ENCODE peak calls at places on chromosomes 3 and 15, in eight cellular contexts. P is left ventricle myocardium superior; M is activated T-cell treated with anti-CD3 and anti-CD28 coated beads, Interleukin-2, amount 50 U/mL, for 72 hours; R is left cardiac atrium; E is naive thymus-derived CD4-positive, alpha-beta T cell; X is heart right ventricle; O is RWPE2; J is natural killer cell. A is an unnamed sample.

GRCh38 chr3:138114431-138114918 is 933 bp downstream of the DZIP1L start:
- ATAC-seq in M (no peak), R (peak), O (peak), X (peak), P (peak), E (no peak), J (no peak), A (no peak)

GRCh38 chr3:106809633-106810460 is 567.4 kb upstream of the CCDC54 start:
- ATAC-seq in M (no peak), P (peak), R (no peak), O (no peak), X (no peak), E (no peak), J (no peak), A (no peak)

GRCh38 chr3:119497824-119498187 is 541 bp upstream of the TIMMDC1 start:
- ATAC-seq in J (no peak), M (no peak), E (no peak), P (peak), X (peak), O (peak), R (peak), A (peak)

GRCh38 chr3:61173685-61174084 is 77.6 kb downstream of the FHIT start:
- ATAC-seq in X (no peak), R (no peak), E (no peak), O (no peak), P (peak), J (no peak), M (no peak), A (no peak)

GRCh38 chr3:183662099-183662498 is 26.7 kb downstream of the KLHL24 start:
- ATAC-seq in E (no peak), M (no peak), X (no peak), J (no peak), P (no peak), R (no peak), O (no peak), A (no peak)

GRCh38 chr15:45225506-45226273 is 26.3 kb upstream of the SLC28A2 start:
- ATAC-seq in J (no peak), E (no peak), X (no peak), O (no peak), P (no peak), R (no peak), M (no peak), A (no peak)

GRCh38 chr3:77319711-77320110 is 279.8 kb downstream of the ROBO2 start:
- ATAC-seq in M (no peak), E (no peak), O (no peak), R (no peak), X (no peak), J (no peak), P (no peak), A (no peak)

GRCh38 chr15:36798789-36799188 is 219.4 kb downstream of the CDIN1 start:
- ATAC-seq in O (no peak), J (no peak), E (no peak), M (no peak), R (no peak), P (no peak), X (no peak), A (no peak)

GRCh38 chr15:64044315-64045105 is 1.8 kb downstream of the DAPK2 start:
- ATAC-seq in X (peak), R (peak), J (no peak), E (no peak), O (no peak), P (peak), M (no peak), A (no peak)

GRCh38 chr3:22506871-22507270 is 696.3 kb upstream of the UBE2E2 start:
- ATAC-seq in X (no peak), O (no peak), J (no peak), P (no peak), R (no peak), M (no peak), E (no peak), A (no peak)

GRCh38 chr3:42149537-42150426 is 58.6 kb downstream of the TRAK1 start:
- ATAC-seq in M (no peak), J (no peak), O (peak), E (no peak), P (no peak), X (no peak), R (no peak), A (peak)

GRCh38 chr3:194098036-194098871 is 37.7 kb upstream of the HES1 start:
- ATAC-seq in O (no peak), J (no peak), P (peak), M (no peak), X (peak), R (peak), E (no peak), A (peak)

GRCh38 chr15:73265536-73266153 is 103.1 kb downstream of the HCN4 start:
- ATAC-seq in J (peak), M (peak), E (peak), O (peak), P (no peak), R (no peak), X (no peak), A (peak)

GRCh38 chr3:59266551-59266950 is 216.7 kb upstream of the CFAP20DC start:
- ATAC-seq in P (no peak), O (peak), M (peak), X (no peak), J (no peak), R (no peak), E (no peak), A (no peak)

GRCh38 chr15:51758645-51759044 is 7.2 kb downstream of the TMOD2 start:
- ATAC-seq in M (no peak), O (peak), R (peak), X (peak), E (no peak), P (peak), J (no peak), A (no peak)

GRCh38 chr3:133515127-133515526 is 58.4 kb upstream of the CDV3 start:
- ATAC-seq in O (no peak), J (peak), X (no peak), R (no peak), M (peak), P (no peak), E (no peak), A (no peak)

GRCh38 chr3:49873623-49874022 is 3.9 kb upstream of the CAMKV start:
- ATAC-seq in J (no peak), M (no peak), E (no peak), X (no peak), P (no peak), R (no peak), O (no peak), A (no peak)

GRCh38 chr15:57548835-57549234 is 42.9 kb upstream of the MYZAP start:
- ATAC-seq in E (no peak), O (no peak), J (no peak), M (no peak), R (no peak), X (no peak), P (no peak), A (no peak)

GRCh38 chr15:38843736-38844590 is 279.3 kb upstream of the RASGRP1 start:
- ATAC-seq in R (no peak), P (no peak), O (peak), E (no peak), M (no peak), X (no peak), J (no peak), A (no peak)

GRCh38 chr3:32120480-32120879 is 14.1 kb downstream of the GPD1L start:
- ATAC-seq in O (no peak), R (no peak), M (no peak), X (no peak), P (peak), J (no peak), E (peak), A (no peak)

GRCh38 chr3:11482024-11482423 is 161.7 kb downstream of the VGLL4 start:
- ATAC-seq in X (peak), P (peak), M (no peak), E (no peak), J (no peak), O (no peak), R (peak), A (no peak)

GRCh38 chr3:107680698-107681097 is 157.9 kb downstream of the BBX start:
- ATAC-seq in R (no peak), E (no peak), J (no peak), P (no peak), X (no peak), O (no peak), M (no peak), A (no peak)

GRCh38 chr3:57029924-57030323 is 30.5 kb upstream of the SPATA12 start:
- ATAC-seq in R (no peak), X (no peak), O (no peak), E (no peak), J (no peak), P (no peak), M (no peak), A (no peak)

GRCh38 chr3:184320099-184320445 is 5.7 kb downstream of the EIF4G1 start:
- ATAC-seq in E (peak), J (no peak), O (peak), X (peak), R (peak), P (peak), M (peak), A (peak)

GRCh38 chr3:8938021-8938420 is 25.3 kb downstream of the RAD18 start:
- ATAC-seq in E (no peak), R (no peak), P (no peak), O (peak), X (no peak), M (no peak), J (no peak), A (no peak)

GRCh38 chr3:10395671-10396070 is 74.8 kb upstream of the SEC13 start:
- ATAC-seq in J (no peak), R (no peak), O (no peak), P (no peak), X (no peak), E (peak), M (peak), A (no peak)

GRCh38 chr3:112136959-112137693 is 4.1 kb upstream of the GCSAM start:
- ATAC-seq in R (peak), E (no peak), P (peak), M (no peak), X (no peak), O (peak), J (no peak), A (peak)

GRCh38 chr15:71807125-71807629 is 3.2 kb upstream of the NR2E3 start:
- ATAC-seq in M (no peak), X (no peak), P (no peak), J (no peak), R (no peak), E (no peak), O (no peak), A (no peak)

GRCh38 chr3:42189071-42189470 is 76.9 kb downstream of the CCK start:
- ATAC-seq in E (no peak), R (peak), P (peak), X (peak), O (no peak), J (no peak), M (no peak), A (no peak)

GRCh38 chr3:29353807-29354206 is 72.9 kb downstream of the RBMS3 start:
- ATAC-seq in R (no peak), E (no peak), P (no peak), J (no peak), O (no peak), M (no peak), X (no peak), A (no peak)

GRCh38 chr3:15794303-15794771 is 3.4 kb downstream of the ANKRD28 start:
- ATAC-seq in J (peak), X (no peak), O (peak), E (peak), M (peak), R (no peak), P (no peak), A (no peak)

GRCh38 chr3:94716326-94717018 is 653.6 kb downstream of the NSUN3 start:
- ATAC-seq in X (no peak), O (no peak), J (no peak), R (no peak), M (no peak), E (no peak), P (no peak), A (no peak)

GRCh38 chr15:75348563-75349350 is 1.9 kb downstream of the NEIL1 start:
- ATAC-seq in M (no peak), J (no peak), R (peak), E (no peak), X (peak), P (peak), O (peak), A (peak)

A was measured in esophagus mucosa.